ENCODE peak calls at places on chromosomes 12 and 14, in four cellular contexts. G, Y, S and M are unnamed samples.

GRCh38 chr12:25677180-25677937 is 124.3 kb upstream of the LMNTD1 start:
- DNase-seq in G (no peak), Y (no peak), S (no peak), M (peak)

GRCh38 chr14:104691546-104692260 is 2.3 kb downstream of the INF2 start:
- DNase-seq in G (no peak), Y (no peak), S (no peak), M (peak)

GRCh38 chr12:104671407-104672095 is 214.8 kb downstream of the CHST11 start:
- DNase-seq in G (peak), Y (peak), S (peak), M (peak)

GRCh38 chr14:86321151-86321550 is 791.2 kb downstream of the FLRT2 start:
- DNase-seq in G (no peak), Y (no peak), S (peak), M (no peak)

GRCh38 chr12:42070056-42070455 is 74.6 kb downstream of the GXYLT1 start:
- DNase-seq in G (no peak), Y (no peak), S (no peak), M (no peak)

GRCh38 chr12:103748002-103748401 is 93.0 kb downstream of the NT5DC3 start:
- DNase-seq in G (no peak), Y (no peak), S (no peak), M (no peak)

GRCh38 chr14:68297011-68297410 is 477.4 kb downstream of the RAD51B start:
- DNase-seq in G (no peak), Y (no peak), S (no peak), M (no peak)

GRCh38 chr14:59358105-59358504 is 107.1 kb downstream of the GPR135 start:
- DNase-seq in G (no peak), Y (peak), S (peak), M (no peak)

GRCh38 chr12:61071015-61071414 is 1189.2 kb upstream of the USP15 start:
- DNase-seq in G (no peak), Y (no peak), S (no peak), M (no peak)

GRCh38 chr12:49899286-49899843 is 4.3 kb downstream of the FAIM2 start:
- DNase-seq in G (no peak), Y (no peak), S (no peak), M (no peak)

GRCh38 chr12:13255792-13256704 is 59.5 kb downstream of the EMP1 start:
- DNase-seq in G (peak), Y (peak), S (peak), M (peak)

GRCh38 chr12:53166837-53167236 is 13.7 kb upstream of the ZNF740 start:
- DNase-seq in G (no peak), Y (no peak), S (no peak), M (no peak)

GRCh38 chr12:113385282-113385882 is 18.3 kb downstream of the SDS start:
- DNase-seq in G (no peak), Y (no peak), S (no peak), M (no peak)

GRCh38 chr12:112381421-112381897 is 772 bp downstream of the HECTD4 start:
- DNase-seq in G (peak), Y (no peak), S (no peak), M (peak)

GRCh38 chr14:72621387-72622065 is 272.4 kb downstream of the DPF3 start:
- DNase-seq in G (no peak), Y (no peak), S (no peak), M (no peak)

GRCh38 chr14:104878582-104878981 is 13.5 kb downstream of the CEP170B start:
- DNase-seq in G (no peak), Y (no peak), S (no peak), M (no peak)

GRCh38 chr12:53345486-53346195 is 9.5 kb upstream of the SP7 start:
- DNase-seq in G (no peak), Y (no peak), S (no peak), M (no peak)

GRCh38 chr12:3416670-3417069 is 74.3 kb upstream of the PRMT8 start:
- DNase-seq in G (no peak), Y (no peak), S (no peak), M (no peak)

GRCh38 chr12:6493580-6494350 is at the start of gene NCAPD2:
- DNase-seq in G (peak), Y (peak), S (peak), M (peak)

GRCh38 chr12:6494968-6495367 is 1.1 kb downstream of the NCAPD2 start:
- DNase-seq in G (no peak), Y (no peak), S (no peak), M (no peak)

GRCh38 chr12:6492838-6493579 is at the start of gene MRPL51:
- DNase-seq in G (peak), Y (peak), S (peak), M (peak)

GRCh38 chr12:6489449-6489848 is 3.6 kb downstream of the MRPL51 start:
- DNase-seq in G (no peak), Y (no peak), S (no peak), M (no peak)

GRCh38 chr12:6494351-6494743 is 445 bp downstream of the NCAPD2 start:
- DNase-seq in G (no peak), Y (no peak), S (no peak), M (no peak)
- TF ChIP-seq CTCF in G (no peak), Y (no peak), S (no peak), M (no peak)

DNA sequence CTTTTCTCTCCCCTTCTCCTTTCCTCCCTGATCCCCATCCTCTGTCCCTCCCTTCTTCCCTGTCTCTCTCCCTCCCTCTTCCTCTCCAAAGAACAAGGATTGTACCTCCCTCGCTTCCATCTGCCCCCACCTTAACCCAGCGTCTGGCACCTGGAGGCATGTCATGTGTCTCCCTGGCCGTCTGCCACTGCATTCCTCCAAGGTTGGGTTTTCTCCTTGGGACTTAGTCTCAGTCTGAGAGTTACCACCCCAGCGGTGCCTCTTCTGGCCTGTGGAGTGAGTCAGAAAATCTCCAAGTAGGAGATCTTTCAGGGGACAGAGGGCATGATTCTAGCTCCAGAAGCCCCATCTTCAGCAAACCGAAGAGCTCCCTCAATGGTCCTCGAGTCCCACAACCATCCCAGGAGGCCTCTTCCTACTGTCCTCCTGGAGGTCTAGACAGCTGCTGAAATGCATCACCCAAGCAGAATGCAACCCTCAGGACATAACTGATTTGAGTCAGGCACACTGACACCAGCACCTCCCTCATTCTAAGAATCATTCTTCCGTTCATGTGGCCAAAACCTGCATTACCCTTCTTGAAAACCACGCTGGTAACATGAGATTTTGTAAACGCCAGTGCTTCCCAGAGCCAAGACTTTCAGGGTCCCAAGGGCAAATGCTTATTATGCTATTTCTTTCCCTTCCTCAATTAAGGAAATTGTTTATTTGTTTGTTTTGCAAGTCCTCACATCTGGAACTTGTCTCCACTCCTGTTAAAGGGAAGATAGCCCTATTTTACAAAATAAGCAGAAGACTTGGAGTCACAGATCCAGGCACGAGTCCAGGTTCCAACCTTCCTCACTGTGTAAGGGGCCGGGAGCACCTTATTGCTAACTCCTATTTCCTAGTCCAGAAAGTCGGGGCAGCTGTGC is 463.2 kb downstream of the BCL11B start:
- DNase-seq in G (no peak), Y (no peak), S (no peak), M (no peak)
- H3K4me3 ChIP-seq in G (no peak), Y (no peak), S (no peak), M (no peak)

GRCh38 chr12:57127101-57127709 is 1.1 kb upstream of the LRP1 start:
- DNase-seq in G (peak), Y (peak), S (no peak), M (peak)
- TF ChIP-seq CTCF in G (peak), Y (peak), S (peak), M (no peak)

DNA sequence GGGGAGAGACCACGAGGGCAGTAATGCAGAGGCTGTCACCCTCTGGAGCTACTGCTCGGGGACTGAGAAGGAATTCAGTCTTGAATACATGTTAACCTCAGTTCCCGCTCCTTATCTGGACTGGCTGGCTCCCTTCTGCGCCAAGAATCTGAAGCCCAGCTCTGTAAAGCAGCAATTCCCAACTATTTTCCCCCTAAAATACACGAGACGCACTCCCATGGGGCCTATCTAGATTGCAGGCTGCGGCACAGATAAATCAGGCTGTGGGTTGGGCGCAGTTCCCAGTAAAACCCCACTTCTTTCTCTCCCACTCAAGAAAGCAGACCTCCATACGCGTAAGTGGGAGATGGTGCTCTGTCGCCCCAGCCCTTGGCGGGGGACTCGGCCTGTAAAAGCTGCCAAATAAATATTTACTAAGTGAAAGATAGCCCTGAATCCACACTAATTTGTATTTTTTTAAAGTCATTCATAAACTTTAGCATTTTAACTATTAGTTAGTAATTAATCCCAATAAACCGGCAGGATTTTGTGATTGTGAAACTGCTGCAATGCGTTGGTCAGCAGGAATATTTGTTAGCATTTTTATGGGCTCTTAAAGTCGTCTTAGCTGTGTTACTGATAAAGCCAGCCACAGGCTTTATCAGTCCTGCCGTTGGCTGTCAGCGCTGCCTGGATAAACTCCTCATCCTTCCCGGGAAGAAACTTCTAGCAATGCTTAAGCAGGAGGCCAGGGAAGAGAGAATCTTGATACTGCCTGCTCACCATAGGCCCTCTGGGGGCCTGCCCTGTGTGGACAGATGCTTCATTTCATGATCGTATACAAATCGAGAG is 17.8 kb downstream of the FBXL14 start:
- DNase-seq in G (no peak), Y (no peak), S (peak), M (peak)
- H3K4me3 ChIP-seq in G (no peak), Y (no peak), S (peak), M (no peak)

GRCh38 chr14:35229495-35230089 is 62.6 kb upstream of the PSMA6 start:
- DNase-seq in G (no peak), Y (peak), S (no peak), M (no peak)
- TF ChIP-seq CTCF in G (peak), Y (peak), S (no peak), M (no peak)